ENCODE peak calls at places on chromosomes 2 and 18, in seven cellular contexts. T is NCI-H2107; G is lower lobe of right lung; Q is stimulated activated CD4-positive, alpha-beta T cell treated with anti-CD3 and anti-CD28 coated beads, TNF-alpha, amount 100 ng/mL, for 4 hours; J is activated CD4-positive, alpha-beta T cell treated with anti-CD3 and anti-CD28 coated beads, Interleukin-2, amount 50 U/mL, for 1 hour; R is DND-41; M is hippocampal formation. D is an unnamed sample.

GRCh38 chr2:99881901-99882591 is 260.3 kb downstream of the AFF3 start:
- DNase-seq in T (no peak), G (no peak), Q (no peak), J (no peak), R (no peak), M (peak; percentile 12), D (no peak)

GRCh38 chr18:6547476-6547875 is 132.8 kb upstream of the L3MBTL4 start:
- DNase-seq in T (no peak), G (no peak), Q (no peak), J (no peak), R (no peak), M (no peak), D (no peak)

GRCh38 chr2:68784849-68785248 is 50.2 kb downstream of the ARHGAP25 start:
- DNase-seq in T (no peak), G (no peak), Q (no peak), J (no peak), R (no peak), M (no peak), D (no peak)

GRCh38 chr2:218230882-218231281 is 13.9 kb downstream of the ARPC2 start:
- DNase-seq in T (no peak), G (no peak), Q (no peak), J (no peak), R (no peak), M (no peak), D (no peak)

GRCh38 chr2:173126819-173127218 is 51.2 kb downstream of the MAP3K20 start:
- DNase-seq in T (no peak), G (no peak), Q (no peak), J (no peak), R (no peak), M (no peak), D (no peak)

GRCh38 chr2:140786585-140786984 is 1344.2 kb downstream of the LRP1B start:
- DNase-seq in T (peak; percentile 12), G (no peak), Q (no peak), J (no peak), R (no peak), M (no peak), D (no peak)

GRCh38 chr2:120499784-120500495 is 154.0 kb downstream of the INHBB start:
- DNase-seq in T (no peak), G (no peak), Q (no peak), J (no peak), R (no peak), M (no peak), D (no peak)

GRCh38 chr2:57549642-57550102 is 496.9 kb upstream of the VRK2 start:
- DNase-seq in T (peak; percentile 10), G (no peak), Q (no peak), J (no peak), R (no peak), M (no peak), D (no peak)

GRCh38 chr18:33010149-33010548 is 237.3 kb upstream of the KLHL14 start:
- DNase-seq in T (no peak), G (no peak), Q (no peak), J (no peak), R (no peak), M (no peak), D (no peak)

GRCh38 chr2:234502285-234502918 is 5.5 kb upstream of the ARL4C start:
- DNase-seq in T (no peak), G (no peak), Q (no peak), J (no peak), R (no peak), M (no peak), D (no peak)

GRCh38 chr2:44285237-44285636 is 10.0 kb downstream of the SLC3A1 start:
- DNase-seq in T (no peak), G (no peak), Q (no peak), J (no peak), R (no peak), M (no peak), D (no peak)

GRCh38 chr18:25350561-25351201 is 1.3 kb downstream of the ZNF521 start:
- DNase-seq in T (no peak), G (peak; percentile 46), Q (no peak), J (no peak), R (no peak), M (no peak), D (no peak)

GRCh38 chr2:205235434-205235833 is 446.9 kb upstream of the NRP2 start:
- DNase-seq in T (no peak), G (no peak), Q (no peak), J (no peak), R (no peak), M (no peak), D (no peak)

GRCh38 chr2:43539436-43539835 is 56.4 kb downstream of the THADA start:
- DNase-seq in T (no peak), G (no peak), Q (no peak), J (no peak), R (no peak), M (no peak), D (no peak)

GRCh38 chr2:218970916-218971315 is 11.4 kb downstream of the CDK5R2 start:
- DNase-seq in T (no peak), G (no peak), Q (no peak), J (no peak), R (no peak), M (no peak), D (no peak)

GRCh38 chr2:159083601-159084000 is 115.2 kb downstream of the TANC1 start:
- DNase-seq in T (no peak), G (no peak), Q (no peak), J (no peak), R (no peak), M (no peak), D (no peak)

GRCh38 chr18:76783786-76784484 is 38.4 kb upstream of the ZNF236 start:
- DNase-seq in T (no peak), G (no peak), Q (no peak), J (no peak), R (no peak), M (no peak), D (no peak)

GRCh38 chr2:181239400-181239799 is 217.8 kb upstream of the ITGA4 start:
- DNase-seq in T (no peak), G (no peak), Q (no peak), J (no peak), R (peak; percentile 20), M (no peak), D (no peak)

GRCh38 chr2:174023591-174024523 is 58.7 kb upstream of the SP3 start:
- DNase-seq in T (no peak), G (peak; percentile 71), Q (no peak), J (no peak), R (no peak), M (no peak), D (no peak)

GRCh38 chr18:10787293-10787901 is 261.6 kb downstream of the NAPG start:
- DNase-seq in T (peak; percentile 6), G (peak; percentile 86), Q (peak; percentile 59), J (peak; percentile 78), R (peak; percentile 89), M (peak; percentile 51), D (no peak)

GRCh38 chr2:3175568-3175955 is 202.1 kb downstream of the EIPR1 start:
- DNase-seq in T (no peak), G (peak; percentile 5), Q (no peak), J (no peak), R (no peak), M (no peak), D (no peak)

GRCh38 chr2:143161982-143162837 is 33.0 kb downstream of the ARHGAP15 start:
- DNase-seq in T (no peak), G (no peak), Q (peak; percentile 43), J (peak; percentile 54), R (peak; percentile 53), M (peak; percentile 47), D (no peak)

GRCh38 chr2:200471324-200471848 is 38.5 kb downstream of the KCTD18 start:
- DNase-seq in T (peak; percentile 16), G (no peak), Q (no peak), J (peak; percentile 28), R (no peak), M (peak; percentile 70), D (no peak)